ENCODE peak calls at places on chromosomes 2 and 18, in nine cellular contexts. G is upper lobe of left lung, V is ovary, P is psoas muscle, U is spleen, B is body of pancreas, H is IMR-90, N is H9, E is breast epithelium. I is an unnamed sample. For H3K4me1, the result is how much of the 10 kb centered on the place peaks cover.

GRCh38 chr2:231764752-231765151 is 16.3 kb downstream of the PDE6D start:
- DNase-seq in G (no peak), V (no peak), P (no peak), U (no peak), B (no peak), H (no peak), N (no peak), E (no peak), I (peak)

GRCh38 chr2:212264227-212264626 is 274.4 kb downstream of the ERBB4 start:
- DNase-seq in G (no peak), V (no peak), P (no peak), U (no peak), B (no peak), H (no peak), N (no peak), E (no peak), I (no peak)

GRCh38 chr2:121151311-121152109 is 133.5 kb downstream of the TFCP2L1 start:
- DNase-seq in G (no peak), V (no peak), P (no peak), U (no peak), B (no peak), H (no peak), N (no peak), E (peak), I (peak)

GRCh38 chr18:29749699-29750098 is 1292.8 kb downstream of the DSC3 start:
- DNase-seq in G (no peak), V (no peak), P (no peak), U (no peak), B (no peak), H (peak), N (no peak), E (no peak), I (no peak)

GRCh38 chr2:95347681-95348608 is 50.8 kb downstream of the KCNIP3 start:
- DNase-seq in G (no peak), V (no peak), P (peak), U (no peak), B (no peak), H (no peak), N (peak), E (no peak), I (no peak)

GRCh38 chr2:21261591-21261990 is 137.8 kb downstream of the TDRD15 start:
- DNase-seq in G (no peak), V (no peak), P (no peak), U (no peak), B (no peak), H (no peak), N (no peak), E (no peak), I (no peak)

GRCh38 chr2:237885931-237886701 is 26.7 kb downstream of the RAMP1 start:
- DNase-seq in G (peak), V (peak), P (peak), U (peak), B (peak), H (no peak), N (peak), E (no peak), I (no peak)

GRCh38 chr18:76507830-76508381 is 12.9 kb upstream of the ZNF516 start:
- DNase-seq in G (no peak), V (no peak), P (no peak), U (no peak), B (no peak), H (no peak), N (no peak), E (no peak), I (no peak)

GRCh38 chr2:148554459-148555247 is 89.9 kb upstream of the EPC2 start:
- DNase-seq in G (no peak), V (no peak), P (no peak), U (no peak), B (no peak), H (no peak), N (peak), E (no peak), I (no peak)

GRCh38 chr2:196453613-196454047 is 185.9 kb upstream of the CCDC150 start:
- DNase-seq in G (no peak), V (no peak), P (no peak), U (no peak), B (peak), H (peak), N (peak), E (no peak), I (peak)

GRCh38 chr2:70111752-70112591 is 24.7 kb downstream of the PCBP1 start:
- DNase-seq in G (no peak), V (no peak), P (no peak), U (peak), B (no peak), H (peak), N (no peak), E (no peak), I (no peak)

GRCh38 chr18:23066060-23066459 is 69.2 kb upstream of the CABLES1 start:
- DNase-seq in G (no peak), V (no peak), P (no peak), U (no peak), B (no peak), H (peak), N (no peak), E (no peak), I (no peak)

GRCh38 chr2:54675738-54676137 is 47.7 kb upstream of the EML6 start:
- DNase-seq in G (no peak), V (no peak), P (no peak), U (no peak), B (peak), H (no peak), N (no peak), E (no peak), I (peak)

GRCh38 chr2:194545978-194546377 is 1111.0 kb upstream of the SLC39A10 start:
- DNase-seq in G (no peak), V (no peak), P (no peak), U (no peak), B (no peak), H (no peak), N (no peak), E (no peak), I (no peak)

GRCh38 chr2:129806317-129806716 is 173.1 kb upstream of the RAB6C start:
- DNase-seq in G (no peak), V (no peak), P (no peak), U (no peak), B (no peak), H (no peak), N (peak), E (no peak), I (no peak)

DNA sequence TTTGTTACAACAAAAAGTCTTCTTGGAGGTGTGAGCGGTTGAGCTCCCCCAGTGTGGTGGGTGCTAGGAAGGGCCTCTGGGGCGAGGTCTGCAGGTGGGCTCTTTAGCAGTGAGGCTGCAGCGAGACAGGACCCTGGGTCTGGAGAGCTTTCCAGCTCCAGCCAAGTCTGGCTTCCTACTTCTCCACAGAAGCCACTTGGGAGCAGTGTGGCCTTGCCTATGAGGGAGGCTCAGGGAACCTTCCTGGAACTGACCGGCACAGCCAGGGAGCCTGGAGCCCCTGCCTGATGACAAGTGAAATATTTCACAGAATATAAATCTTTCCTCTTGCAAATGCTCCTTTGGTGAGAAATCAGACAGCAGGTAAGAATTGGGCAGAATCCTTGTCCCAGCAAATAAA is 289.6 kb upstream of the SPRED2 start:
- DNase-seq in G (no peak), V (peak), P (peak), U (no peak), B (peak), H (peak), N (peak), E (no peak), I (peak)
- TF ChIP-seq CTCF in G (peak), V (no peak), P (peak), U (peak), B (peak), H (peak), N (peak), E (peak), I (no peak)

GRCh38 chr18:452801-453200 is 47.7 kb downstream of the COLEC12 start:
- DNase-seq in G (no peak), V (no peak), P (no peak), U (no peak), B (no peak), H (no peak), N (no peak), E (no peak), I (no peak)
- H3K27ac ChIP-seq in G (no peak), V (no peak), P (no peak), U (no peak), B (no peak), H (no peak), N (no peak), E (no peak), I (no peak)

DNA sequence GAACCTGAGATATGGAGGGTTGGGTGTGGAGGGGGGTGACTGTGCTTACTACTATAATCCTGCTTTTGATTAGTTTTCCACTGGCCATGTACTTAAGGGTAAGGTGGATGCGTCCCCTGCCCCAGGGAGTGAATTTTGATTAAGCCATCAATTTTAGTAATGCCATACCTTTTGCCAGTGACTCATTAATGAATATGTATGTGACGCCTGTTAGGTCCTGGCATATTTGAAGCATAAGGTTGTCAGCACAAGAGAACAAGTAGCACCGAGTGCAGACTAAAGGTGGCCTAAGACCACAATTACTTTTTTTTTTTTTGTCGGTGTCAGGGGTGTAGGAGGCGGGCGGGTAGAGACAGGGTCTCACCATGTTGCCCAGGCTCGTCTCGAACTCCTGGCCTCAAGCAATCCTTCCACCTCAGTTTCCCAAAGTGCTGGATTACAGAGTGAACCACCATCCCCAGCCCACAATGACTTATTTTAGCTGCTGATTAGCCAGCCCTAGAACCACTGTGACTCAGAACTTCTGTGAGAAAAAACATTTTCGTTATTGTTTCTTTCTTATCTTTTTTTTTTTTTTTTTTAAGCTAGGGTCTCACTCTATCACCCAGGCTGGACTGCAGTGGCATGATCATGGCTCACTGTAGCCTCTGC is 7.0 kb downstream of the TANC1 start:
- DNase-seq in G (no peak), V (no peak), P (no peak), U (no peak), B (no peak), H (no peak), N (no peak), E (no peak), I (no peak)
- H3K4me1 ChIP-seq in G (half or more), V (under half), P (under half), U (under half), B (under half), H (under half), N (under half), E (under half), I (half or more)

GRCh38 chr2:37156857-37157714 is at the start of gene EIF2AK2:
- DNase-seq in G (peak), V (peak), P (peak), U (peak), B (peak), H (peak), N (peak), E (peak), I (peak)
- TF ChIP-seq CTCF in G (no peak), V (no peak), P (no peak), U (peak), B (no peak), H (no peak), N (no peak), E (no peak), I (no peak)

GRCh38 chr2:236340251-236340650 is 76.0 kb upstream of the ASB18 start:
- DNase-seq in G (no peak), V (no peak), P (no peak), U (no peak), B (no peak), H (no peak), N (no peak), E (no peak), I (no peak)

GRCh38 chr2:236342951-236343350 is 78.7 kb upstream of the ASB18 start:
- DNase-seq in G (no peak), V (no peak), P (no peak), U (no peak), B (no peak), H (no peak), N (peak), E (no peak), I (no peak)

GRCh38 chr2:236341066-236341465 is 76.9 kb upstream of the ASB18 start:
- DNase-seq in G (no peak), V (no peak), P (no peak), U (no peak), B (no peak), H (no peak), N (peak), E (no peak), I (no peak)

GRCh38 chr2:236342507-236342906 is 78.3 kb upstream of the ASB18 start:
- DNase-seq in G (peak), V (no peak), P (no peak), U (no peak), B (no peak), H (no peak), N (peak), E (no peak), I (no peak)

DNA sequence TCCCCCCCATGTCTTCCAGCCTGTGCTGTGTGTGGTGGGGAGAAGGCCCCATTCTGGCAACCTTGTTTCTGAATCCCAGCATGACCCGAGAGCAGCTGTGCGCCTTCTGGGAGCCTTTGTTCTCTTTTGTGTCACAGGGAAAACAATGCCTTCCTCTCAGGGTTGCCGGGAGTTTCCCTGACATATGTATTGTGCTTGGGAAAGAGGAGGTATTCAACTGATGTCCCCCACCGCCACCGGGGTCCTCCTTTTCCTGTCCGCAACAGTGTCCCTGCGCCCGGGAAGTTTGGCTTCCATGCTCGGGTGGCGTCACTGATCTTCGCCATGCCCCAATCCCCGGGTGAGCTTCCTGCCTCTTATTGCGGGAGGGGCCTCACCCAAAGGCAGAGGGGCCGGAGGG is 77.5 kb upstream of the ASB18 start:
- DNase-seq in G (no peak), V (no peak), P (no peak), U (no peak), B (no peak), H (no peak), N (peak), E (no peak), I (no peak)
- H3K27ac ChIP-seq in G (no peak), V (no peak), P (no peak), U (no peak), B (no peak), H (no peak), N (no peak), E (no peak), I (no peak)

GRCh38 chr2:160402997-160403979 is 90.3 kb downstream of the RBMS1 start:
- DNase-seq in G (no peak), V (no peak), P (no peak), U (no peak), B (no peak), H (peak), N (no peak), E (no peak), I (no peak)

GRCh38 chr2:160402498-160402897 is 91.1 kb downstream of the RBMS1 start:
- DNase-seq in G (no peak), V (no peak), P (no peak), U (no peak), B (no peak), H (no peak), N (no peak), E (no peak), I (no peak)

GRCh38 chr2:160397530-160397865 is 96.1 kb downstream of the RBMS1 start:
- DNase-seq in G (no peak), V (no peak), P (no peak), U (no peak), B (no peak), H (peak), N (no peak), E (no peak), I (no peak)

GRCh38 chr2:160401895-160402294 is 91.7 kb downstream of the RBMS1 start:
- DNase-seq in G (no peak), V (no peak), P (no peak), U (no peak), B (no peak), H (no peak), N (no peak), E (no peak), I (no peak)

GRCh38 chr2:160399880-160400279 is 93.7 kb downstream of the RBMS1 start:
- DNase-seq in G (no peak), V (no peak), P (no peak), U (no peak), B (no peak), H (no peak), N (no peak), E (no peak), I (no peak)
- H3K4me1 ChIP-seq in G (half or more), V (under half), P (half or more), U (half or more), B (under half), H (under half), N (under half), E (under half), I (under half)

GRCh38 chr2:219727771-219728429 is 100.5 kb downstream of the SLC4A3 start:
- DNase-seq in G (no peak), V (no peak), P (no peak), U (no peak), B (no peak), H (no peak), N (no peak), E (no peak), I (no peak)

GRCh38 chr2:219728993-219729487 is 101.6 kb downstream of the SLC4A3 start:
- DNase-seq in G (no peak), V (no peak), P (no peak), U (no peak), B (no peak), H (no peak), N (no peak), E (no peak), I (no peak)

GRCh38 chr2:219733746-219734145 is 106.3 kb downstream of the SLC4A3 start:
- DNase-seq in G (no peak), V (no peak), P (no peak), U (no peak), B (no peak), H (no peak), N (no peak), E (no peak), I (no peak)

GRCh38 chr2:219733106-219733505 is 105.7 kb downstream of the SLC4A3 start:
- DNase-seq in G (no peak), V (no peak), P (no peak), U (no peak), B (no peak), H (no peak), N (no peak), E (no peak), I (no peak)

GRCh38 chr2:219731173-219731572 is 103.7 kb downstream of the SLC4A3 start:
- DNase-seq in G (no peak), V (no peak), P (no peak), U (no peak), B (no peak), H (no peak), N (no peak), E (no peak), I (no peak)
- TF ChIP-seq CTCF in G (no peak), V (no peak), P (no peak), U (no peak), B (no peak), H (no peak), N (no peak), E (no peak), I (no peak)

GRCh38 chr18:48354746-48355260 is 54.4 kb downstream of the ZBTB7C start:
- DNase-seq in G (no peak), V (no peak), P (no peak), U (no peak), B (no peak), H (no peak), N (peak), E (no peak), I (no peak)

GRCh38 chr18:48348739-48349138 is 60.4 kb downstream of the ZBTB7C start:
- DNase-seq in G (no peak), V (no peak), P (no peak), U (peak), B (no peak), H (no peak), N (no peak), E (no peak), I (peak)

GRCh38 chr18:48352051-48352755 is 57.0 kb downstream of the ZBTB7C start:
- DNase-seq in G (no peak), V (no peak), P (no peak), U (no peak), B (no peak), H (no peak), N (no peak), E (no peak), I (no peak)

GRCh38 chr18:48347756-48348326 is 61.3 kb downstream of the ZBTB7C start:
- DNase-seq in G (no peak), V (no peak), P (no peak), U (no peak), B (no peak), H (no peak), N (no peak), E (no peak), I (no peak)

DNA sequence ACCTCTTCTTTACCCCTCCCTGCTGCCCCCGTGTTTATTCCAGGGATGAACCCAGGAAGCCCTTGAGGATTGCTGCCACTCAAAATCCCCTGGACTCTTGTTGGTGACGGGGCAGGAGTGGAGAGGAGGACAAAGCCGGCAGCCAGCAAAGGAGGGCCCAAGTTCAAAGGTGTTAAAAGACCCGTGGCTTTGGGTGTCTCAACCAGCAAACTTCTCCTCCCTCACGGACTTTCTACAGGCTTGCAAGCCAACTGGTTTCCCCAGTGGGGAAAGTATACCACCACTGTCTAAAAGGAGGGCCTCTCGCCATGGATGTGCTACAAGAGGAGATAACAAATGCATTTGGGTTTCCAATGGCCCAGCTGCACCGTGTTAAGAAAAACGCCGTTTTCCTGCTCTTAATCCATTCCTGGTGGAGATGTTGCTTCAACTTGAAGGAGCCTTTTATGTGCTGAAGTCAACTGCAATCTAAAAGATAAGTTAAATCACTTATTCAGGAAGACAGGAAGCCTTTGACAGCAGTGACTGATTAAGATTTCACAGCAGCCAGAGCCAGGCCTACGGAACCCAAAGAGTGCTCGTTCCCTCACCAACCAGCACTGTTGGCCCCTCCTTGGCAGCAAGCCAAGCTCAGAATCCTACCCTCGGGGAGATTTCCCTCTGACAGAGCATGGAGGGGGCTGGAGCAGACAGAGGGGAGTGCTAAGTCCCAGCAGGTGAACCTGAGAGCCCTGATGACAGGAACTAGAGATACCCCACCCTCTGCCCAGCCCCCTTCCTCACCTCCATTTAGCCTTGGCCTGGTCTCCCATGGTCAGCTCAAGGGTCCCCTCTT is 57.8 kb downstream of the ZBTB7C start:
- DNase-seq in G (no peak), V (no peak), P (no peak), U (no peak), B (no peak), H (no peak), N (no peak), E (no peak), I (no peak)
- H3K27ac ChIP-seq in G (no peak), V (no peak), P (no peak), U (no peak), B (no peak), H (no peak), N (no peak), E (no peak), I (no peak)